ENCODE peak calls at places on chromosomes 5 and 9, in five cellular contexts. L, H, M, J and K are unnamed samples.

GRCh38 chr5:87526131-87526530 is 113.4 kb upstream of the CCNH start:
- DNase-seq in H (no peak), L (no peak), M (no peak), J (no peak), K (no peak)

GRCh38 chr5:138425079-138425478 is 13.8 kb upstream of the REEP2 start:
- DNase-seq in L (no peak), M (no peak), J (no peak), H (no peak), K (no peak)

GRCh38 chr5:8033261-8033660 is 164.3 kb downstream of the MTRR start:
- DNase-seq in H (no peak), M (no peak), L (no peak), J (no peak), K (no peak)

GRCh38 chr9:134684375-134684723 is 42.7 kb downstream of the COL5A1 start:
- DNase-seq in M (no peak), H (no peak), L (no peak), J (no peak), K (no peak)

GRCh38 chr5:172410160-172410559 is 44.2 kb downstream of the SH3PXD2B start:
- DNase-seq in J (peak; percentile 73), H (peak; percentile 95), M (no peak), L (no peak), K (no peak)

GRCh38 chr9:126531591-126531990 is 82.1 kb upstream of the LMX1B start:
- DNase-seq in L (no peak), M (peak; percentile 24), J (no peak), H (no peak), K (no peak)

GRCh38 chr5:154331267-154331666 is 114.5 kb upstream of the SAP30L start:
- DNase-seq in H (no peak), J (no peak), L (no peak), M (no peak), K (no peak)

GRCh38 chr5:14438195-14438606 is 143.4 kb upstream of the OTULINL start:
- DNase-seq in J (no peak), M (no peak), L (no peak), H (no peak), K (no peak)

GRCh38 chr9:69945671-69946141 is 97.9 kb upstream of the MAMDC2 start:
- DNase-seq in M (no peak), H (no peak), J (peak; percentile 80), L (no peak), K (peak; percentile 50)

GRCh38 chr9:94443039-94443722 is 111.7 kb upstream of the PCAT7 start:
- DNase-seq in J (no peak), H (no peak), L (no peak), M (no peak), K (no peak)

GRCh38 chr9:127667127-127667844 is 39.5 kb upstream of the CFAP157 start:
- DNase-seq in L (no peak), H (no peak), M (no peak), J (no peak), K (no peak)

GRCh38 chr5:10536931-10537579 is 26.8 kb upstream of the ANKRD33B start:
- DNase-seq in M (no peak), H (no peak), J (no peak), L (no peak), K (no peak)

GRCh38 chr5:177600458-177601018 is 606 bp downstream of the B4GALT7 start:
- DNase-seq in M (no peak), L (no peak), H (peak; percentile 24), J (peak; percentile 55), K (no peak)

GRCh38 chr9:81984911-81985310 is 3.7 kb upstream of the SPATA31D1 start:
- DNase-seq in H (peak; percentile 17), L (no peak), M (no peak), J (no peak), K (no peak)

GRCh38 chr5:82720764-82721163 is 356.4 kb downstream of the TMEM167A start:
- DNase-seq in L (no peak), M (no peak), J (no peak), H (no peak), K (no peak)

GRCh38 chr9:27540537-27540936 is 10.9 kb upstream of the MOB3B start:
- DNase-seq in J (peak; percentile 35), H (peak; percentile 28), L (no peak), M (no peak), K (no peak)

GRCh38 chr5:137515238-137515637 is 16.1 kb upstream of the SPOCK1 start:
- DNase-seq in L (no peak), M (no peak), J (no peak), H (no peak), K (no peak)

GRCh38 chr5:145752534-145752933 is 82.6 kb downstream of the PRELID2 start:
- DNase-seq in L (no peak), J (peak; percentile 56), H (no peak), M (no peak), K (no peak)